ENCODE peak calls at places on chromosomes 16 and 17, in eight cellular contexts. Q is effector memory CD4-positive, alpha-beta T cell; B is Peyer's patch; V is GM23338; T is HCT116; F is spleen; L is tibial artery; J is A549. H is an unnamed sample.

GRCh38 chr17:42525221-42525620 is 10.8 kb upstream of the NAGLU start:
- DNase-seq in T (no peak), Q (no peak), V (no peak), L (no peak), B (no peak), J (no peak), F (no peak), H (peak; percentile 74)

GRCh38 chr16:74888888-74889287 is 96.0 kb downstream of the WDR59 start:
- DNase-seq in T (no peak), J (no peak), V (no peak), Q (no peak), L (no peak), B (no peak), F (no peak), H (no peak)

GRCh38 chr17:491086-492014 is 138.7 kb upstream of the RPH3AL start:
- DNase-seq in T (no peak), J (peak; percentile 41), V (peak; percentile 77), F (peak; percentile 92), Q (peak; percentile 19), B (peak; percentile 68), L (no peak), H (peak; percentile 90)

GRCh38 chr17:61459968-61460718 is 7.9 kb downstream of the TBX4 start:
- DNase-seq in T (no peak), V (no peak), Q (no peak), L (no peak), B (no peak), F (no peak), J (no peak), H (no peak)

GRCh38 chr17:60371818-60372510 is 20.0 kb downstream of the USP32 start:
- DNase-seq in B (no peak), J (no peak), Q (no peak), F (no peak), L (no peak), V (no peak), T (no peak), H (no peak)

GRCh38 chr17:62668091-62668804 is 40.8 kb downstream of the MRC2 start:
- DNase-seq in B (no peak), V (no peak), T (no peak), F (no peak), J (no peak), Q (no peak), L (peak; percentile 37), H (peak; percentile 45)

GRCh38 chr17:71200597-71200996 is 920.2 kb upstream of the SOX9 start:
- DNase-seq in F (no peak), B (no peak), J (no peak), V (no peak), Q (no peak), L (no peak), T (no peak), H (peak; percentile 10)

GRCh38 chr16:84054271-84054670 is 11.7 kb upstream of the SLC38A8 start:
- DNase-seq in B (peak; percentile 40), Q (no peak), L (peak; percentile 55), T (no peak), F (peak; percentile 56), J (no peak), V (no peak), H (no peak)

GRCh38 chr17:9021985-9022552 is 759 bp downstream of the NTN1 start:
- DNase-seq in J (no peak), L (peak; percentile 80), Q (no peak), T (no peak), F (no peak), B (no peak), V (peak; percentile 55), H (peak; percentile 62)

GRCh38 chr16:58614212-58614611 is 15.4 kb downstream of the CNOT1 start:
- DNase-seq in B (no peak), V (no peak), J (no peak), Q (no peak), L (no peak), T (no peak), F (no peak), H (peak; percentile 95)

GRCh38 chr16:46882304-46882939 is 1.7 kb upstream of the GPT2 start:
- DNase-seq in Q (no peak), L (no peak), F (no peak), T (no peak), V (peak; percentile 49), J (no peak), B (no peak), H (no peak)

GRCh38 chr16:48681520-48681919 is 71.5 kb upstream of the N4BP1 start:
- DNase-seq in F (no peak), T (no peak), L (no peak), B (no peak), J (no peak), Q (no peak), V (no peak), H (no peak)

GRCh38 chr17:1244606-1245012 is 25.6 kb upstream of the BHLHA9 start:
- DNase-seq in F (no peak), V (no peak), J (no peak), B (no peak), Q (no peak), T (no peak), L (no peak), H (peak; percentile 29)

GRCh38 chr17:58947411-58948208 is 159.1 kb downstream of the TRIM37 start:
- DNase-seq in J (no peak), L (no peak), Q (no peak), T (no peak), V (no peak), F (no peak), B (no peak), H (no peak)

GRCh38 chr17:17971431-17972125 is 622 bp downstream of the TOM1L2 start:
- DNase-seq in T (no peak), V (no peak), F (peak; percentile 93), J (peak; percentile 25), L (peak; percentile 77), B (no peak), Q (peak; percentile 20), H (peak; percentile 51)

GRCh38 chr16:75341934-75342811 is 90.7 kb upstream of the BCAR1 start:
- DNase-seq in L (no peak), F (no peak), Q (no peak), J (no peak), T (no peak), B (no peak), V (no peak), H (peak; percentile 82)

GRCh38 chr17:8173056-8173870 is 2.9 kb downstream of the TMEM107 start:
- DNase-seq in J (peak; percentile 89), Q (peak; percentile 65), F (peak; percentile 84), V (peak; percentile 97), T (peak; percentile 99), B (peak; percentile 59), L (peak; percentile 85), H (peak; percentile 96)

GRCh38 chr17:51078009-51078592 is 42.6 kb downstream of the SPAG9 start:
- DNase-seq in Q (no peak), B (no peak), V (no peak), J (no peak), L (no peak), T (no peak), F (no peak), H (no peak)

GRCh38 chr17:28471531-28472342 is 1.7 kb upstream of the SLC13A2 start:
- DNase-seq in J (no peak), B (no peak), Q (no peak), L (peak; percentile 44), V (no peak), F (no peak), T (no peak), H (no peak)

GRCh38 chr16:69620564-69620963 is 54.8 kb downstream of the NFAT5 start:
- DNase-seq in T (no peak), F (no peak), J (no peak), B (no peak), Q (no peak), V (no peak), L (no peak), H (peak; percentile 29)

GRCh38 chr16:7378024-7378695 is 45.5 kb downstream of the RBFOX1 start:
- DNase-seq in L (no peak), Q (no peak), J (no peak), T (no peak), V (no peak), B (no peak), F (no peak), H (no peak)

GRCh38 chr17:74606050-74606449 is 14.0 kb upstream of the CD300LD start:
- DNase-seq in V (no peak), J (no peak), L (no peak), B (no peak), T (no peak), Q (no peak), F (no peak), H (no peak)

GRCh38 chr17:76911299-76912007 is 43.2 kb downstream of the MGAT5B start:
- DNase-seq in F (no peak), L (no peak), V (no peak), Q (no peak), T (no peak), J (no peak), B (no peak), H (no peak)

GRCh38 chr16:2769675-2770056 is 7.4 kb downstream of the ELOB start:
- DNase-seq in B (peak; percentile 91), L (no peak), T (no peak), V (no peak), J (no peak), F (peak; percentile 59), Q (no peak), H (peak; percentile 52)
- H3K4me1 ChIP-seq in B (peaks cover 14% of the 10 kb centered on the region), L (peaks cover 7% of the 10 kb centered on the region), T (no peaks in the 10 kb centered on the region), V (no peaks in the 10 kb centered on the region), J (peaks cover 44% of the 10 kb centered on the region), F (no peaks in the 10 kb centered on the region), Q (no peaks in the 10 kb centered on the region), H (peaks cover 11% of the 10 kb centered on the region)

DNA sequence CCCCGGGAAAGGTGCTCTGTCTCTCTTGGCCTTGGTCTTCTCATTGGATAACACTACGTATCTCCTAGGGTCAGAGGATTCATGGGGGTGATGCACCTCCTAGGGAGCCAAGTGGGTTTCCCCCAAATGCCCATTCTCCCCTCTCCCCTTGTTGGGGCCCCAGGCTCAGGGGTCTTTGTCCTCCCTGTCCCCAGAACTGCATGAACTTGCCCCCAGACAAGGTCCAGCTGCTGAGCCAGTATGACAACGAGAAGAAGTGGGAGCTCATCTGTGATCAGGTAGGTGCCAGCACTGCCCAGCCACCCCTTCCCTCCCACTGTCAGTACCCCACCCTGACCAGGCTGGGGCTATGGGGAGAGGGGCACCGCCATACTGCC is 8.7 kb downstream of the FMNL1 start:
- DNase-seq in L (no peak), J (no peak), T (no peak), Q (no peak), B (no peak), F (no peak), V (no peak), H (no peak)
- H3K4me1 ChIP-seq in L (no peaks in the 10 kb centered on the region), J (peaks cover 81% of the 10 kb centered on the region), T (peaks cover 31% of the 10 kb centered on the region), Q (peaks cover 83% of the 10 kb centered on the region), B (peaks cover 42% of the 10 kb centered on the region), F (peaks cover 33% of the 10 kb centered on the region), V (peaks cover 27% of the 10 kb centered on the region), H (peaks cover 44% of the 10 kb centered on the region)

GRCh38 chr17:2792541-2793169 is 3.6 kb upstream of the RAP1GAP2 start:
- DNase-seq in L (no peak), B (no peak), T (no peak), J (no peak), V (no peak), Q (peak; percentile 58), F (peak; percentile 83), H (no peak)
- H3K4me1 ChIP-seq in L (no peaks in the 10 kb centered on the region), B (peaks cover 20% of the 10 kb centered on the region), T (no peaks in the 10 kb centered on the region), J (peaks cover 6% of the 10 kb centered on the region), V (no peaks in the 10 kb centered on the region), Q (peaks cover 57% of the 10 kb centered on the region), F (peaks cover 25% of the 10 kb centered on the region), H (no peaks in the 10 kb centered on the region)

DNA sequence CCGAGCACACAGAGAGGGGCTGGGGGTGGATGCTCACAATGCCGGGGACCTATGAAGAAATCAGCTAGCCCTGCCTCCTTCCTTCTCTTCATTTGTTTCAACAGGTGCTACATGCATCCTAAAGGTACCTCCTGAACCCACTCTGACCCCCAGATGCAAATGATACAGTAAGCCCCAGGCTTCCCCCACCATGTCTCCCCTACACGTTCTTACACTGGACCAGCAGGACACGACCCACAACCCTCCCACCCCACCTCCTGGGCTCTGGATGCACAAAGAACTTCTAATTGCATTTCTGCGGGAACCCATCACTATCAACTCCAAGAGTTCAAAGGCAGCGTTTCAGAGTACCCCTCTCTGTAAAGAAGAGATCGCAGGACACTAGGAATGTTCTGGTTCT is 2.1 kb downstream of the XYLT1 start:
- DNase-seq in Q (no peak), L (no peak), B (no peak), T (no peak), V (no peak), J (no peak), F (peak; percentile 39), H (peak; percentile 24)
- H3K4me1 ChIP-seq in Q (peaks cover 30% of the 10 kb centered on the region), L (peaks cover 28% of the 10 kb centered on the region), B (peaks cover 42% of the 10 kb centered on the region), T (peaks cover 4% of the 10 kb centered on the region), V (peaks cover 52% of the 10 kb centered on the region), J (peaks cover 12% of the 10 kb centered on the region), F (peaks cover 19% of the 10 kb centered on the region), H (peaks cover 31% of the 10 kb centered on the region)

H was measured in GM23248.